ENCODE peak calls at places on chromosomes 7 and 10, in four cellular contexts. One of them, this sample, is unnamed.

GRCh38 chr7:149310113-149310836 is 48.3 kb downstream of the ZNF783 start:
- DNase-seq in H1: no peak
- DNase-seq in GM12878: peak; percentile 36
- DNase-seq in K562: peak; percentile 71
- DNase-seq in this sample: peak; percentile 91

GRCh38 chr7:33425385-33425784 is 296.0 kb downstream of the BBS9 start:
- DNase-seq in GM12878: no peak
- DNase-seq in K562: no peak
- DNase-seq in H1: no peak
- DNase-seq in this sample: no peak

GRCh38 chr7:66950763-66951162 is 29.7 kb downstream of the TMEM248 start:
- DNase-seq in K562: no peak
- DNase-seq in GM12878: no peak
- DNase-seq in H1: no peak
- DNase-seq in this sample: no peak

GRCh38 chr7:133428876-133429275 is 176.0 kb downstream of the EXOC4 start:
- DNase-seq in GM12878: no peak
- DNase-seq in H1: no peak
- DNase-seq in K562: no peak
- DNase-seq in this sample: no peak

GRCh38 chr7:36190447-36191291 is 37.6 kb downstream of the EEPD1 start:
- DNase-seq in H1: no peak
- DNase-seq in K562: no peak
- DNase-seq in GM12878: no peak
- DNase-seq in this sample: no peak

GRCh38 chr7:43905209-43905946 is 1.0 kb downstream of the URGCP start:
- DNase-seq in H1: no peak
- DNase-seq in K562: no peak
- DNase-seq in GM12878: no peak
- DNase-seq in this sample: peak; percentile 13

GRCh38 chr7:33750177-33750576 is 155.2 kb upstream of the BMPER start:
- DNase-seq in GM12878: peak; percentile 23
- DNase-seq in H1: no peak
- DNase-seq in K562: no peak
- DNase-seq in this sample: no peak

GRCh38 chr10:97514344-97514743 is 15.6 kb downstream of the UBTD1 start:
- DNase-seq in K562: no peak
- DNase-seq in H1: no peak
- DNase-seq in GM12878: no peak
- DNase-seq in this sample: no peak

GRCh38 chr10:133370026-133370786 is 2.9 kb downstream of the ECHS1 start:
- DNase-seq in K562: no peak
- DNase-seq in H1: no peak
- DNase-seq in GM12878: no peak
- DNase-seq in this sample: no peak

GRCh38 chr7:151249732-151250072 is 1.2 kb upstream of the SMARCD3 start:
- DNase-seq in K562: peak; percentile 59
- DNase-seq in GM12878: no peak
- DNase-seq in H1: no peak
- DNase-seq in this sample: peak; percentile 48

GRCh38 chr10:117885206-117885605 is 161.5 kb downstream of the RAB11FIP2 start:
- DNase-seq in GM12878: no peak
- DNase-seq in K562: no peak
- DNase-seq in H1: no peak
- DNase-seq in this sample: no peak
- TF ChIP-seq EGR1 in GM12878: no peak
- TF ChIP-seq EGR1 in K562: no peak
- TF ChIP-seq EGR1 in H1: no peak
- TF ChIP-seq EGR1 in this sample: no peak

GRCh38 chr7:16509829-16510228 is 16.8 kb upstream of the LRRC72 start:
- DNase-seq in K562: no peak
- DNase-seq in H1: no peak
- DNase-seq in GM12878: no peak
- DNase-seq in this sample: no peak

GRCh38 chr7:16502303-16502702 is 24.3 kb upstream of the LRRC72 start:
- DNase-seq in GM12878: no peak
- DNase-seq in H1: no peak
- DNase-seq in K562: no peak
- DNase-seq in this sample: no peak

GRCh38 chr7:16498122-16498521 is 28.5 kb upstream of the LRRC72 start:
- DNase-seq in K562: no peak
- DNase-seq in GM12878: no peak
- DNase-seq in H1: no peak
- DNase-seq in this sample: no peak

GRCh38 chr7:16504019-16504418 is 22.6 kb upstream of the LRRC72 start:
- DNase-seq in GM12878: no peak
- DNase-seq in K562: no peak
- DNase-seq in H1: no peak
- DNase-seq in this sample: no peak
- TF ChIP-seq EGR1 in GM12878: no peak
- TF ChIP-seq EGR1 in K562: no peak
- TF ChIP-seq EGR1 in H1: no peak
- TF ChIP-seq EGR1 in this sample: no peak

GRCh38 chr7:7793249-7793648 is 74.8 kb upstream of the RPA3 start:
- DNase-seq in H1: peak; percentile 51
- DNase-seq in GM12878: no peak
- DNase-seq in K562: no peak
- DNase-seq in this sample: no peak

GRCh38 chr7:7798510-7798909 is 80.1 kb upstream of the RPA3 start:
- DNase-seq in GM12878: no peak
- DNase-seq in K562: no peak
- DNase-seq in H1: no peak
- DNase-seq in this sample: no peak

GRCh38 chr7:7795203-7795602 is 76.8 kb upstream of the RPA3 start:
- DNase-seq in K562: no peak
- DNase-seq in H1: no peak
- DNase-seq in GM12878: no peak
- DNase-seq in this sample: no peak

GRCh38 chr7:7793921-7794320 is 75.5 kb upstream of the RPA3 start:
- DNase-seq in GM12878: no peak
- DNase-seq in K562: no peak
- DNase-seq in H1: no peak
- DNase-seq in this sample: no peak

GRCh38 chr7:7795736-7796135 is 77.3 kb upstream of the RPA3 start:
- DNase-seq in H1: no peak
- DNase-seq in K562: no peak
- DNase-seq in GM12878: no peak
- DNase-seq in this sample: peak; percentile 23
- TF ChIP-seq EGR1 in H1: no peak
- TF ChIP-seq EGR1 in K562: no peak
- TF ChIP-seq EGR1 in GM12878: no peak
- TF ChIP-seq EGR1 in this sample: no peak

DNA sequence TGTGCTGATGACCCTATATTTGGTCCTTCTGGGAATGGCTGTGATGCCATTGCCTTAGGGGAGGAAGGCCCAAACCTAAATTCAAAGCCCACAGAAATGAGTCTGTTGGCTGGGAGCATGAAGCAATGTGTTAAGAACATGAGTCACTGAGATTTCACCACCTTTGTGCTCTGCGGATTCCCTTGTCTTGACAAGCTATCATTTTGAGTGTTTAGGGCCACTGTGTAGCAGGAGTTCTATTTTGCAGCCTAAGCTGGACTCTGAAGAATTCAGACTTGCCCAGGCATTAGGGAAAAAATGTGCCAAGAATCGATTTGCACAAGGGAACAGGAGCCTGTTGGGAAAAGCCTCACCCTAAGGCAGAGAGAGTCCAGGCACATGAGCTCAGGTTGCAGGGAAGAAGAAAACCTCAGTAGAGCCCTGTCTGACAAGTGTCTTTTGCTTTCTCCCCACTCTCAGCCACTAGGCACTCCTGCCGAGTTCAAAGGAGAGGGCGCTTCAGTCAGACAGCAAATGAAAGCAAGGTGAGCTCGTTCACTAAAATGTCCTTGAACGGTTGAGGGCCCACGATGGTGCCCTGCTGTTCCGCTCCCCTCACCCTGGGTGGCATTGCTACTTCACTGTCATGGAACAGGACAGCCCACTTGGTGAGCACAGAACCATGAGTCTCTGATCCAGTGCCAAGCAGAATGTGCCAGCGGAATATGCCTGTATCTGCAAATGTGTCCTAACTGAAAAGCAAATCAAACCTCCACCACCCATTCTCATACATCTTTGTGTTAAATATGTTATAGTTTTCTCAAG is 93.6 kb downstream of the PRLHR start:
- DNase-seq in H1: no peak
- DNase-seq in GM12878: no peak
- DNase-seq in K562: no peak
- DNase-seq in this sample: no peak
- TF ChIP-seq EGR1 in H1: no peak
- TF ChIP-seq EGR1 in GM12878: no peak
- TF ChIP-seq EGR1 in K562: no peak
- TF ChIP-seq EGR1 in this sample: no peak

GRCh38 chr10:125029584-125030242 is 87.8 kb downstream of the ZRANB1 start:
- DNase-seq in K562: no peak
- DNase-seq in GM12878: no peak
- DNase-seq in H1: no peak
- DNase-seq in this sample: no peak

GRCh38 chr10:125028291-125028867 is 86.5 kb downstream of the ZRANB1 start:
- DNase-seq in GM12878: no peak
- DNase-seq in H1: no peak
- DNase-seq in K562: no peak
- DNase-seq in this sample: no peak

GRCh38 chr10:125032474-125032873 is 90.6 kb downstream of the ZRANB1 start:
- DNase-seq in GM12878: no peak
- DNase-seq in K562: no peak
- DNase-seq in H1: no peak
- DNase-seq in this sample: no peak

GRCh38 chr10:125033146-125033924 is 91.4 kb downstream of the ZRANB1 start:
- DNase-seq in GM12878: no peak
- DNase-seq in H1: no peak
- DNase-seq in K562: no peak
- DNase-seq in this sample: no peak

GRCh38 chr10:125030567-125031197 is 88.8 kb downstream of the ZRANB1 start:
- DNase-seq in H1: no peak
- DNase-seq in K562: no peak
- DNase-seq in GM12878: no peak
- DNase-seq in this sample: no peak
- TF ChIP-seq EGR1 in H1: no peak
- TF ChIP-seq EGR1 in K562: no peak
- TF ChIP-seq EGR1 in GM12878: no peak
- TF ChIP-seq EGR1 in this sample: no peak

DNA sequence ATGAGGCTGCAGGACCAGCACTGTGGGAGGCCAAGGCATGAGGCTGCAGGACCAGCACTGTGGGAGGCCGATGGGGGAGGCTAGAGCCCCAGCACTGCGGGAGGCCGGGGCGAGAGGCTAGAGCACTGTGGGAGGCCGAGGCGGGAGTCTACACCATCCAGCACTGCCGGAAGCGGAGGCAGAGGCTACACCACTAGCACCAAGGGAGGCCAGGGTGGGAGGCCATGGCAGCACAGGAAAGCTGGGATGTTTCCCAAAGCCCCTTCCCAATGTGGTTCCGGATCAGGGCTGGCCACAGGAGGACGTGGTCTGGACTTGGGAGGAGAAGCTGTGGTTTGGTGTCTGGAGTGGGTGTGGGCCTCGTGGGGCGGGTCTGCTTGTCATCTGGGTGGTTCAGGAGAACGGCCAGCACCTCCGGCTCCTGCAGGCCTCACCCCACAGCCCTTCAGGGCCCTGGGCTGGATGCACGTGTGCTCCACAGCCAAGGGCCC is 43.6 kb downstream of the PDGFA start:
- DNase-seq in H1: no peak
- DNase-seq in GM12878: no peak
- DNase-seq in K562: no peak
- DNase-seq in this sample: no peak
- TF ChIP-seq EGR1 in H1: no peak
- TF ChIP-seq EGR1 in GM12878: no peak
- TF ChIP-seq EGR1 in K562: no peak
- TF ChIP-seq EGR1 in this sample: no peak

DNA sequence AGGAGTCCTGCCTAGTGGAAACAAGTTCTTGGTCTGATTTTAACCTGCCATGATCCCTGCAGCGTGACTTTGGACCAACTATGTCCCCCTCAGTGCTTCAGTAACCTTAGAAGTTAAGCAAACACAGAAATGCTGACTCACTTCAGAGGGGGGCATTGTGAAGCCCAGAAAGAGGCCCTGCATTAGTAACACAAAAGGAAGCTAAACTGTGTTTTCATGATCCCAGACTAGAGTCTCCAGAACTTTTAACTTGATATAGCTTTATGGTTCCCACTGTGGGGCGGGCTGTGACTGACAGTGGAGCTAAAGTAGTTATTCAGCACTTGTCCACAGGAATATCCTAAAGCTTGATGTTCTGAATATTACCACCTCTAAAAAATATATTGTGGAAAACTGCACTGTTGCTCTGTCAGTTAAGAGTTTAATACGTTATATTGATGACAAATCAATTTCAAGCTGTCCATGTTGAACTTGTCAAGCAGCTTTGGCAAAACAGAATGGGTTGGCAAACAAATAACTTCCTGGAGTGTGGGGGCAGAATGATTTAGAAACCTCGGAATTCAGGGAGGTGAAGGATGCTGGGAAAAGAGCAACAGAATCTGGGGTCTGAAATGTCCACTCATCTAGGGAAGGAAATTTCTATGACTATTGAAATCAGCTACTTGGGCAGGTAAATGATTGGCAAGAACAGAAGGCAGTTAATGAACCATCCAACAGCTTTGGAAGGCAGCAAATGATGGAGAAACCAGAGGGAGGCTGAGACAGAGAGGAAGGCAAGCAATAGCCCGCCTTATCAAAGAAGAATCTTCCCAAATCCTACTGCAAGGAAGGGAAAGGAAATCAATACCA is 95.2 kb upstream of the PALS2 start:
- DNase-seq in H1: peak; percentile 49
- DNase-seq in K562: peak; percentile 16
- DNase-seq in GM12878: no peak
- DNase-seq in this sample: no peak
- TF ChIP-seq EGR1 in H1: no peak
- TF ChIP-seq EGR1 in K562: no peak
- TF ChIP-seq EGR1 in GM12878: no peak
- TF ChIP-seq EGR1 in this sample: no peak

GRCh38 chr10:46524471-46525176 is 31.8 kb downstream of the GPRIN2 start:
- DNase-seq in H1: no peak
- DNase-seq in GM12878: no peak
- DNase-seq in K562: no peak
- DNase-seq in this sample: peak; percentile 21

GRCh38 chr10:46522295-46523118 is 34.0 kb downstream of the GPRIN2 start:
- DNase-seq in GM12878: no peak
- DNase-seq in K562: no peak
- DNase-seq in H1: no peak
- DNase-seq in this sample: no peak

GRCh38 chr10:46525177-46525823 is 31.2 kb downstream of the GPRIN2 start:
- DNase-seq in K562: no peak
- DNase-seq in H1: no peak
- DNase-seq in GM12878: no peak
- DNase-seq in this sample: peak; percentile 56

GRCh38 chr10:46523881-46524470 is 32.5 kb downstream of the GPRIN2 start:
- DNase-seq in H1: no peak
- DNase-seq in GM12878: no peak
- DNase-seq in K562: no peak
- DNase-seq in this sample: peak; percentile 35

GRCh38 chr10:46523119-46523880 is 33.2 kb downstream of the GPRIN2 start:
- DNase-seq in K562: no peak
- DNase-seq in H1: no peak
- DNase-seq in GM12878: no peak
- DNase-seq in this sample: peak; percentile 13
- TF ChIP-seq EGR1 in K562: peak; percentile 12
- TF ChIP-seq EGR1 in H1: no peak
- TF ChIP-seq EGR1 in GM12878: no peak
- TF ChIP-seq EGR1 in this sample: no peak

This sample was measured in HCT116.